ENCODE peak calls at places on chromosomes 5 and 9, in nine cellular contexts. J, F, R, P, U, S, A, Y and X are unnamed samples.

GRCh38 chr5:151667083-151667482 is 19.6 kb downstream of the SPARC start:
- DNase-seq in J (no peak), S (no peak), A (no peak), F (no peak), P (no peak), R (no peak), U (no peak), Y (no peak), X (no peak)

GRCh38 chr5:16600397-16600796 is 16.4 kb downstream of the RETREG1 start:
- DNase-seq in F (no peak), R (no peak), J (peak), S (no peak), U (no peak), Y (peak), A (no peak), P (no peak), X (no peak)

GRCh38 chr5:167049771-167050567 is 1241.5 kb upstream of the WWC1 start:
- DNase-seq in R (no peak), S (no peak), U (no peak), J (no peak), P (no peak), A (no peak), Y (peak), F (no peak), X (no peak)

GRCh38 chr5:68139601-68140441 is 75.7 kb upstream of the PIK3R1 start:
- DNase-seq in U (no peak), Y (peak), P (no peak), F (no peak), A (no peak), S (no peak), J (no peak), R (no peak), X (no peak)

GRCh38 chr9:122057211-122057610 is 35.9 kb downstream of the TTLL11 start:
- DNase-seq in U (no peak), F (no peak), R (no peak), P (no peak), J (no peak), Y (no peak), A (no peak), S (no peak), X (no peak)

GRCh38 chr5:124581866-124582650 is 164.4 kb downstream of the ZNF608 start:
- DNase-seq in F (no peak), U (no peak), Y (no peak), J (no peak), P (no peak), R (no peak), A (no peak), S (no peak), X (no peak)

GRCh38 chr5:55220433-55221185 is 6.5 kb downstream of the MCIDAS start:
- DNase-seq in R (no peak), U (no peak), A (no peak), S (no peak), P (no peak), F (no peak), J (no peak), Y (peak), X (no peak)

GRCh38 chr9:136010176-136010575 is 49.0 kb upstream of the UBAC1 start:
- DNase-seq in S (no peak), A (no peak), R (no peak), F (no peak), J (no peak), U (no peak), P (no peak), Y (no peak), X (no peak)

GRCh38 chr9:101478444-101478843 is 42.9 kb upstream of the ALDOB start:
- DNase-seq in F (no peak), U (no peak), A (no peak), S (no peak), Y (no peak), J (no peak), P (no peak), R (no peak), X (no peak)

GRCh38 chr5:61450170-61450815 is 118.2 kb downstream of the ZSWIM6 start:
- DNase-seq in S (no peak), R (no peak), P (no peak), A (no peak), J (peak), Y (peak), F (no peak), U (no peak), X (no peak)

GRCh38 chr9:130662927-130663257 is 1.5 kb upstream of the PRDM12 start:
- DNase-seq in Y (no peak), P (no peak), J (no peak), S (no peak), U (no peak), R (no peak), A (no peak), F (no peak), X (peak)

GRCh38 chr5:199821-200645 is 8.7 kb downstream of the LRRC14B start:
- DNase-seq in J (no peak), S (no peak), R (no peak), F (no peak), A (no peak), U (no peak), P (no peak), Y (no peak), X (no peak)